ENCODE peak calls at places on chromosomes 5 and 9, in four cellular contexts. One of them, this sample, is unnamed.

GRCh38 chr5:138946831-138947560 is 71.9 kb upstream of the LRRTM2 start:
- DNase-seq in mesothelial cell of epicardium: no peak
- DNase-seq in ureter: no peak
- DNase-seq in HFF-Myc: no peak
- DNase-seq in this sample: no peak

GRCh38 chr9:29212590-29213373 is 1639.5 kb upstream of the C9orf72 start:
- DNase-seq in mesothelial cell of epicardium: peak
- DNase-seq in ureter: no peak
- DNase-seq in HFF-Myc: no peak
- DNase-seq in this sample: no peak

GRCh38 chr5:159819671-159820411 is 96.4 kb upstream of the ADRA1B start:
- DNase-seq in mesothelial cell of epicardium: no peak
- DNase-seq in ureter: peak
- DNase-seq in HFF-Myc: no peak
- DNase-seq in this sample: no peak

GRCh38 chr5:167050568-167051214 is 1240.8 kb upstream of the WWC1 start:
- DNase-seq in mesothelial cell of epicardium: no peak
- DNase-seq in ureter: no peak
- DNase-seq in HFF-Myc: no peak
- DNase-seq in this sample: no peak

GRCh38 chr9:100473271-100474081 is 527 bp downstream of the TMEFF1 start:
- DNase-seq in mesothelial cell of epicardium: peak
- DNase-seq in ureter: no peak
- DNase-seq in HFF-Myc: no peak
- DNase-seq in this sample: no peak

GRCh38 chr5:129135633-129136032 is 41.1 kb downstream of the ISOC1 start:
- DNase-seq in mesothelial cell of epicardium: no peak
- DNase-seq in ureter: no peak
- DNase-seq in HFF-Myc: no peak
- DNase-seq in this sample: peak

GRCh38 chr9:98062161-98062560 is 5.6 kb downstream of the NANS start:
- DNase-seq in mesothelial cell of epicardium: no peak
- DNase-seq in ureter: no peak
- DNase-seq in HFF-Myc: no peak
- DNase-seq in this sample: no peak

GRCh38 chr9:112145886-112146285 is 29.2 kb downstream of the SUSD1 start:
- DNase-seq in mesothelial cell of epicardium: no peak
- DNase-seq in ureter: no peak
- DNase-seq in HFF-Myc: no peak
- DNase-seq in this sample: no peak

GRCh38 chr5:127723571-127723970 is 20.4 kb downstream of the CCDC192 start:
- DNase-seq in mesothelial cell of epicardium: no peak
- DNase-seq in ureter: no peak
- DNase-seq in HFF-Myc: peak
- DNase-seq in this sample: no peak

GRCh38 chr9:97981828-97982164 is 1.3 kb upstream of the ANP32B start:
- DNase-seq in mesothelial cell of epicardium: no peak
- DNase-seq in ureter: no peak
- DNase-seq in HFF-Myc: no peak
- DNase-seq in this sample: no peak

GRCh38 chr9:101631892-101632291 is 37.1 kb upstream of the PPP3R2 start:
- DNase-seq in mesothelial cell of epicardium: no peak
- DNase-seq in ureter: no peak
- DNase-seq in HFF-Myc: no peak
- DNase-seq in this sample: no peak

GRCh38 chr5:132470596-132470995 is 20.0 kb downstream of the IRF1 start:
- DNase-seq in mesothelial cell of epicardium: no peak
- DNase-seq in ureter: no peak
- DNase-seq in HFF-Myc: no peak
- DNase-seq in this sample: no peak

GRCh38 chr5:14251733-14252132 is 108.6 kb downstream of the TRIO start:
- DNase-seq in mesothelial cell of epicardium: no peak
- DNase-seq in ureter: no peak
- DNase-seq in HFF-Myc: no peak
- DNase-seq in this sample: no peak

GRCh38 chr9:106862946-106863740 is at the start of gene ZNF462:
- DNase-seq in mesothelial cell of epicardium: peak
- DNase-seq in ureter: peak
- DNase-seq in HFF-Myc: no peak
- DNase-seq in this sample: no peak